ENCODE peak calls at places on chromosomes 11 and 22, in six cellular contexts. W is GM12892; D is activated naive CD4-positive, alpha-beta T cell treated with anti-CD3 and anti-CD28 coated beads, Interleukin-2, amount 50 U/mL, for 16 hours; E is CD8-positive, alpha-beta T cell; L is BE2C; Q is hypothalamus. I is an unnamed sample.

GRCh38 chr11:105968021-105968697 is 53.9 kb downstream of the MSANTD4 start:
- DNase-seq in D (no peak), L (no peak), E (no peak), W (no peak), Q (no peak), I (no peak)

GRCh38 chr11:96321066-96321465 is 21.9 kb downstream of the MAML2 start:
- DNase-seq in L (no peak), E (no peak), W (no peak), Q (no peak), D (no peak), I (no peak)

GRCh38 chr11:128915148-128915519 is 24.0 kb downstream of the KCNJ5 start:
- DNase-seq in E (no peak), L (no peak), Q (no peak), D (no peak), W (no peak), I (no peak)

GRCh38 chr11:116224154-116224888 is 548.5 kb downstream of the BUD13 start:
- DNase-seq in L (peak; percentile 75), D (no peak), Q (peak; percentile 32), E (no peak), W (peak; percentile 30), I (peak; percentile 41)

GRCh38 chr11:125933030-125933813 is 12.6 kb upstream of the VSIG10L2 start:
- DNase-seq in Q (no peak), W (no peak), E (no peak), D (no peak), L (no peak), I (no peak)

GRCh38 chr11:86374586-86374985 is at the start of gene CCDC81:
- DNase-seq in Q (peak; percentile 44), W (no peak), L (no peak), E (no peak), D (no peak), I (no peak)

GRCh38 chr11:35750981-35751663 is 88.5 kb downstream of the TRIM44 start:
- DNase-seq in L (no peak), E (no peak), W (no peak), D (no peak), Q (no peak), I (no peak)

GRCh38 chr22:38062782-38063181 is 5.6 kb downstream of the PICK1 start:
- DNase-seq in E (no peak), W (no peak), Q (peak; percentile 51), D (no peak), L (no peak), I (no peak)

GRCh38 chr11:69136471-69136870 is 19.3 kb upstream of the SMIM38 start:
- DNase-seq in L (no peak), W (no peak), E (no peak), Q (no peak), D (no peak), I (no peak)

GRCh38 chr11:1565173-1565903 is 6.7 kb downstream of the DUSP8 start:
- DNase-seq in W (peak; percentile 23), D (no peak), Q (no peak), E (no peak), L (no peak), I (no peak)

GRCh38 chr11:120121336-120121735 is 16.6 kb downstream of the TRIM29 start:
- DNase-seq in L (no peak), D (no peak), Q (no peak), E (no peak), W (no peak), I (no peak)

GRCh38 chr11:28072321-28072720 is 35.6 kb downstream of the KIF18A start:
- DNase-seq in L (no peak), Q (no peak), D (no peak), W (no peak), E (no peak), I (no peak)

GRCh38 chr11:29025001-29025400 is 916.8 kb downstream of the METTL15 start:
- DNase-seq in E (no peak), W (no peak), L (no peak), Q (no peak), D (no peak), I (no peak)

GRCh38 chr11:45180158-45180887 is 33.9 kb downstream of the PRDM11 start:
- DNase-seq in Q (peak; percentile 59), E (no peak), D (no peak), L (peak; percentile 63), W (no peak), I (no peak)

GRCh38 chr11:73409431-73409830 is 33.2 kb downstream of the RELT start:
- DNase-seq in L (no peak), D (no peak), Q (no peak), W (no peak), E (no peak), I (no peak)

GRCh38 chr11:8870461-8871282 is 40.3 kb upstream of the AKIP1 start:
- DNase-seq in D (peak; percentile 15), L (peak; percentile 59), W (peak; percentile 32), Q (peak; percentile 35), E (no peak), I (peak; percentile 29)

GRCh38 chr11:122069946-122070345 is 46.1 kb downstream of the BLID start:
- DNase-seq in W (no peak), L (peak; percentile 88), Q (peak; percentile 70), E (no peak), D (no peak), I (no peak)

GRCh38 chr11:13135385-13136271 is 126.5 kb downstream of the RASSF10 start:
- DNase-seq in L (no peak), D (no peak), W (no peak), Q (peak; percentile 55), E (no peak), I (no peak)

GRCh38 chr11:2510626-2511402 is 66.0 kb downstream of the KCNQ1 start:
- DNase-seq in W (peak; percentile 14), D (no peak), L (peak; percentile 32), Q (no peak), E (no peak), I (peak; percentile 16)

GRCh38 chr11:71356280-71356876 is 91.8 kb downstream of the DHCR7 start:
- DNase-seq in D (no peak), E (no peak), Q (no peak), L (no peak), W (no peak), I (no peak)

GRCh38 chr22:41597635-41597953 is 8.0 kb upstream of the PMM1 start:
- DNase-seq in L (no peak), D (no peak), W (no peak), E (no peak), Q (no peak), I (no peak)

GRCh38 chr11:59754859-59755700 is at the start of gene STX3:
- DNase-seq in L (peak; percentile 16), Q (peak; percentile 34), D (peak; percentile 77), W (peak; percentile 72), E (peak; percentile 24), I (peak; percentile 68)